ENCODE peak calls at places on chromosomes 5 and 9, in nine cellular contexts. One of them, this sample, is unnamed.
A peak's percentile ranks its signal among the peaks of the same experiment; 100 is the strongest.

GRCh38 chr5:59837071-59837470 is 56.5 kb downstream of the PDE4D start:
- DNase-seq in left ventricle myocardium inferior: no peak
- DNase-seq in posterior cingulate gyrus: no peak
- DNase-seq in HTR-8/SVneo: no peak
- DNase-seq in SK-N-DZ: no peak
- DNase-seq in renal cortical epithelial cell: no peak
- DNase-seq in occipital lobe: no peak
- DNase-seq in NCI-H345: no peak
- DNase-seq in HFFc6: no peak
- DNase-seq in this sample: no peak

GRCh38 chr9:131562032-131562959 is 17.0 kb downstream of the PRRT1B start:
- DNase-seq in posterior cingulate gyrus: peak; percentile 5
- DNase-seq in left ventricle myocardium inferior: no peak
- DNase-seq in NCI-H345: no peak
- DNase-seq in renal cortical epithelial cell: peak; percentile 41
- DNase-seq in occipital lobe: no peak
- DNase-seq in HTR-8/SVneo: peak; percentile 20
- DNase-seq in SK-N-DZ: no peak
- DNase-seq in HFFc6: no peak
- DNase-seq in this sample: no peak

GRCh38 chr5:55601209-55601618 is 66.5 kb upstream of the PLPP1 start:
- DNase-seq in HTR-8/SVneo: peak; percentile 56
- DNase-seq in HFFc6: peak; percentile 93
- DNase-seq in NCI-H345: peak; percentile 74
- DNase-seq in posterior cingulate gyrus: peak; percentile 90
- DNase-seq in left ventricle myocardium inferior: peak; percentile 80
- DNase-seq in renal cortical epithelial cell: peak; percentile 95
- DNase-seq in occipital lobe: peak; percentile 64
- DNase-seq in SK-N-DZ: no peak
- DNase-seq in this sample: peak; percentile 89

GRCh38 chr9:91856419-91856818 is 93.6 kb downstream of the ROR2 start:
- DNase-seq in SK-N-DZ: no peak
- DNase-seq in left ventricle myocardium inferior: no peak
- DNase-seq in posterior cingulate gyrus: peak; percentile 15
- DNase-seq in NCI-H345: no peak
- DNase-seq in HTR-8/SVneo: no peak
- DNase-seq in renal cortical epithelial cell: no peak
- DNase-seq in occipital lobe: no peak
- DNase-seq in HFFc6: no peak
- DNase-seq in this sample: no peak

GRCh38 chr9:133005221-133005760 is 25.5 kb upstream of the GTF3C5 start:
- DNase-seq in left ventricle myocardium inferior: no peak
- DNase-seq in renal cortical epithelial cell: no peak
- DNase-seq in HTR-8/SVneo: no peak
- DNase-seq in SK-N-DZ: no peak
- DNase-seq in posterior cingulate gyrus: no peak
- DNase-seq in occipital lobe: no peak
- DNase-seq in HFFc6: no peak
- DNase-seq in NCI-H345: no peak
- DNase-seq in this sample: no peak

GRCh38 chr5:159780246-159780645 is 136.0 kb upstream of the ADRA1B start:
- DNase-seq in renal cortical epithelial cell: no peak
- DNase-seq in posterior cingulate gyrus: no peak
- DNase-seq in occipital lobe: no peak
- DNase-seq in NCI-H345: no peak
- DNase-seq in HFFc6: no peak
- DNase-seq in HTR-8/SVneo: no peak
- DNase-seq in SK-N-DZ: no peak
- DNase-seq in left ventricle myocardium inferior: no peak
- DNase-seq in this sample: no peak

GRCh38 chr9:127711226-127711701 is 4.2 kb downstream of the PTRH1 start:
- DNase-seq in HTR-8/SVneo: no peak
- DNase-seq in SK-N-DZ: no peak
- DNase-seq in occipital lobe: no peak
- DNase-seq in posterior cingulate gyrus: no peak
- DNase-seq in renal cortical epithelial cell: no peak
- DNase-seq in left ventricle myocardium inferior: no peak
- DNase-seq in HFFc6: no peak
- DNase-seq in NCI-H345: no peak
- DNase-seq in this sample: no peak

GRCh38 chr5:57302643-57303042 is 128.8 kb downstream of the GPBP1 start:
- DNase-seq in left ventricle myocardium inferior: no peak
- DNase-seq in renal cortical epithelial cell: peak; percentile 64
- DNase-seq in NCI-H345: no peak
- DNase-seq in occipital lobe: no peak
- DNase-seq in HFFc6: peak; percentile 5
- DNase-seq in HTR-8/SVneo: no peak
- DNase-seq in SK-N-DZ: no peak
- DNase-seq in posterior cingulate gyrus: no peak
- DNase-seq in this sample: no peak

GRCh38 chr9:16744386-16744785 is 126.1 kb downstream of the BNC2 start:
- DNase-seq in HTR-8/SVneo: no peak
- DNase-seq in HFFc6: peak; percentile 4
- DNase-seq in NCI-H345: no peak
- DNase-seq in renal cortical epithelial cell: no peak
- DNase-seq in occipital lobe: no peak
- DNase-seq in SK-N-DZ: no peak
- DNase-seq in left ventricle myocardium inferior: no peak
- DNase-seq in posterior cingulate gyrus: no peak
- DNase-seq in this sample: no peak

GRCh38 chr9:112556497-112557085 is 70.0 kb downstream of the KIAA1958 start:
- DNase-seq in occipital lobe: no peak
- DNase-seq in NCI-H345: no peak
- DNase-seq in SK-N-DZ: no peak
- DNase-seq in HFFc6: peak; percentile 91
- DNase-seq in renal cortical epithelial cell: peak; percentile 84
- DNase-seq in left ventricle myocardium inferior: no peak
- DNase-seq in posterior cingulate gyrus: no peak
- DNase-seq in HTR-8/SVneo: peak; percentile 32
- DNase-seq in this sample: no peak

GRCh38 chr9:36486454-36486932 is 86.2 kb upstream of the MELK start:
- DNase-seq in HFFc6: no peak
- DNase-seq in HTR-8/SVneo: peak; percentile 12
- DNase-seq in left ventricle myocardium inferior: no peak
- DNase-seq in renal cortical epithelial cell: no peak
- DNase-seq in posterior cingulate gyrus: no peak
- DNase-seq in SK-N-DZ: no peak
- DNase-seq in occipital lobe: no peak
- DNase-seq in NCI-H345: no peak
- DNase-seq in this sample: no peak

GRCh38 chr5:103800728-103801127 is 238.1 kb upstream of the NUDT12 start:
- DNase-seq in renal cortical epithelial cell: no peak
- DNase-seq in occipital lobe: no peak
- DNase-seq in NCI-H345: no peak
- DNase-seq in SK-N-DZ: no peak
- DNase-seq in HFFc6: no peak
- DNase-seq in left ventricle myocardium inferior: no peak
- DNase-seq in posterior cingulate gyrus: no peak
- DNase-seq in HTR-8/SVneo: no peak
- DNase-seq in this sample: no peak

GRCh38 chr9:122318284-122318683 is 52.5 kb upstream of the PTGS1 start:
- DNase-seq in NCI-H345: no peak
- DNase-seq in SK-N-DZ: no peak
- DNase-seq in HTR-8/SVneo: no peak
- DNase-seq in left ventricle myocardium inferior: no peak
- DNase-seq in occipital lobe: peak; percentile 57
- DNase-seq in posterior cingulate gyrus: peak; percentile 95
- DNase-seq in renal cortical epithelial cell: no peak
- DNase-seq in HFFc6: no peak
- DNase-seq in this sample: no peak

GRCh38 chr9:109206670-109207069 is 39.6 kb upstream of the FRRS1L start:
- DNase-seq in HTR-8/SVneo: no peak
- DNase-seq in NCI-H345: no peak
- DNase-seq in renal cortical epithelial cell: no peak
- DNase-seq in left ventricle myocardium inferior: no peak
- DNase-seq in posterior cingulate gyrus: peak; percentile 6
- DNase-seq in HFFc6: no peak
- DNase-seq in occipital lobe: no peak
- DNase-seq in SK-N-DZ: no peak
- DNase-seq in this sample: no peak

GRCh38 chr5:54785729-54786548 is 199.5 kb downstream of the ESM1 start:
- DNase-seq in posterior cingulate gyrus: peak; percentile 80
- DNase-seq in HFFc6: no peak
- DNase-seq in occipital lobe: no peak
- DNase-seq in renal cortical epithelial cell: no peak
- DNase-seq in SK-N-DZ: no peak
- DNase-seq in left ventricle myocardium inferior: peak; percentile 60
- DNase-seq in HTR-8/SVneo: no peak
- DNase-seq in NCI-H345: no peak
- DNase-seq in this sample: peak; percentile 66

GRCh38 chr5:125496393-125496792 is 750.0 kb upstream of the ZNF608 start:
- DNase-seq in left ventricle myocardium inferior: no peak
- DNase-seq in NCI-H345: no peak
- DNase-seq in posterior cingulate gyrus: no peak
- DNase-seq in SK-N-DZ: no peak
- DNase-seq in HTR-8/SVneo: no peak
- DNase-seq in renal cortical epithelial cell: no peak
- DNase-seq in occipital lobe: no peak
- DNase-seq in HFFc6: no peak
- DNase-seq in this sample: no peak

GRCh38 chr5:102811962-102812361 is 56.9 kb downstream of the PAM start:
- DNase-seq in left ventricle myocardium inferior: no peak
- DNase-seq in HFFc6: peak; percentile 46
- DNase-seq in renal cortical epithelial cell: peak; percentile 69
- DNase-seq in SK-N-DZ: no peak
- DNase-seq in occipital lobe: no peak
- DNase-seq in NCI-H345: peak; percentile 70
- DNase-seq in posterior cingulate gyrus: no peak
- DNase-seq in HTR-8/SVneo: peak; percentile 33
- DNase-seq in this sample: no peak

GRCh38 chr5:102958481-102959011 is 161.4 kb downstream of the GIN1 start:
- DNase-seq in renal cortical epithelial cell: peak; percentile 63
- DNase-seq in SK-N-DZ: no peak
- DNase-seq in NCI-H345: no peak
- DNase-seq in left ventricle myocardium inferior: no peak
- DNase-seq in HFFc6: peak; percentile 75
- DNase-seq in posterior cingulate gyrus: no peak
- DNase-seq in HTR-8/SVneo: no peak
- DNase-seq in occipital lobe: no peak
- DNase-seq in this sample: no peak

GRCh38 chr5:151799407-151799806 is 27.7 kb downstream of the G3BP1 start:
- DNase-seq in occipital lobe: no peak
- DNase-seq in HFFc6: peak; percentile 28
- DNase-seq in SK-N-DZ: no peak
- DNase-seq in renal cortical epithelial cell: peak; percentile 17
- DNase-seq in NCI-H345: no peak
- DNase-seq in posterior cingulate gyrus: no peak
- DNase-seq in HTR-8/SVneo: no peak
- DNase-seq in left ventricle myocardium inferior: no peak
- DNase-seq in this sample: no peak

GRCh38 chr5:62692946-62693713 is 114.5 kb downstream of the LRRC70 start:
- DNase-seq in NCI-H345: peak; percentile 69
- DNase-seq in SK-N-DZ: no peak
- DNase-seq in renal cortical epithelial cell: no peak
- DNase-seq in HTR-8/SVneo: no peak
- DNase-seq in left ventricle myocardium inferior: no peak
- DNase-seq in posterior cingulate gyrus: no peak
- DNase-seq in HFFc6: no peak
- DNase-seq in occipital lobe: no peak
- DNase-seq in this sample: no peak

GRCh38 chr5:43601454-43602260 is 1.3 kb upstream of the NNT start:
- DNase-seq in left ventricle myocardium inferior: no peak
- DNase-seq in occipital lobe: no peak
- DNase-seq in posterior cingulate gyrus: no peak
- DNase-seq in HFFc6: peak; percentile 52
- DNase-seq in SK-N-DZ: no peak
- DNase-seq in HTR-8/SVneo: peak; percentile 54
- DNase-seq in NCI-H345: peak; percentile 22
- DNase-seq in renal cortical epithelial cell: peak; percentile 68
- DNase-seq in this sample: no peak

GRCh38 chr5:180441577-180441976 is 52.6 kb upstream of the CNOT6 start:
- DNase-seq in HFFc6: no peak
- DNase-seq in SK-N-DZ: no peak
- DNase-seq in renal cortical epithelial cell: peak; percentile 36
- DNase-seq in occipital lobe: no peak
- DNase-seq in HTR-8/SVneo: no peak
- DNase-seq in posterior cingulate gyrus: no peak
- DNase-seq in NCI-H345: no peak
- DNase-seq in left ventricle myocardium inferior: no peak
- DNase-seq in this sample: no peak

GRCh38 chr5:74182603-74183002 is 457.9 kb downstream of the ENC1 start:
- DNase-seq in HFFc6: no peak
- DNase-seq in occipital lobe: no peak
- DNase-seq in NCI-H345: no peak
- DNase-seq in SK-N-DZ: peak; percentile 73
- DNase-seq in HTR-8/SVneo: no peak
- DNase-seq in posterior cingulate gyrus: no peak
- DNase-seq in renal cortical epithelial cell: no peak
- DNase-seq in left ventricle myocardium inferior: no peak
- DNase-seq in this sample: no peak

GRCh38 chr5:62310426-62311105 is 4.6 kb downstream of the KIF2A start:
- DNase-seq in occipital lobe: no peak
- DNase-seq in left ventricle myocardium inferior: no peak
- DNase-seq in NCI-H345: no peak
- DNase-seq in renal cortical epithelial cell: no peak
- DNase-seq in posterior cingulate gyrus: no peak
- DNase-seq in HTR-8/SVneo: no peak
- DNase-seq in HFFc6: no peak
- DNase-seq in SK-N-DZ: no peak
- DNase-seq in this sample: no peak

GRCh38 chr5:159749146-159749545 is 167.1 kb upstream of the ADRA1B start:
- DNase-seq in HFFc6: no peak
- DNase-seq in left ventricle myocardium inferior: no peak
- DNase-seq in posterior cingulate gyrus: no peak
- DNase-seq in SK-N-DZ: no peak
- DNase-seq in occipital lobe: no peak
- DNase-seq in HTR-8/SVneo: no peak
- DNase-seq in renal cortical epithelial cell: no peak
- DNase-seq in NCI-H345: no peak
- DNase-seq in this sample: no peak

GRCh38 chr5:88666761-88667186 is 216.2 kb downstream of the MEF2C start:
- DNase-seq in left ventricle myocardium inferior: no peak
- DNase-seq in SK-N-DZ: no peak
- DNase-seq in NCI-H345: no peak
- DNase-seq in renal cortical epithelial cell: no peak
- DNase-seq in occipital lobe: no peak
- DNase-seq in posterior cingulate gyrus: no peak
- DNase-seq in HTR-8/SVneo: no peak
- DNase-seq in HFFc6: no peak
- DNase-seq in this sample: no peak

GRCh38 chr5:145243016-145243415 is 592.1 kb downstream of the PRELID2 start:
- DNase-seq in HFFc6: no peak
- DNase-seq in HTR-8/SVneo: no peak
- DNase-seq in renal cortical epithelial cell: peak; percentile 45
- DNase-seq in NCI-H345: no peak
- DNase-seq in posterior cingulate gyrus: no peak
- DNase-seq in occipital lobe: no peak
- DNase-seq in left ventricle myocardium inferior: no peak
- DNase-seq in SK-N-DZ: no peak
- DNase-seq in this sample: no peak

GRCh38 chr9:91795500-91796241 is 154.4 kb downstream of the ROR2 start:
- DNase-seq in NCI-H345: peak; percentile 45
- DNase-seq in HFFc6: no peak
- DNase-seq in left ventricle myocardium inferior: no peak
- DNase-seq in SK-N-DZ: no peak
- DNase-seq in HTR-8/SVneo: peak; percentile 26
- DNase-seq in posterior cingulate gyrus: no peak
- DNase-seq in renal cortical epithelial cell: peak; percentile 54
- DNase-seq in occipital lobe: no peak
- DNase-seq in this sample: no peak

GRCh38 chr5:154194348-154195329 is 4.1 kb downstream of the GALNT10 start:
- DNase-seq in renal cortical epithelial cell: peak; percentile 63
- DNase-seq in occipital lobe: no peak
- DNase-seq in SK-N-DZ: no peak
- DNase-seq in posterior cingulate gyrus: no peak
- DNase-seq in left ventricle myocardium inferior: no peak
- DNase-seq in HTR-8/SVneo: peak; percentile 37
- DNase-seq in HFFc6: peak; percentile 43
- DNase-seq in NCI-H345: no peak
- DNase-seq in this sample: no peak

GRCh38 chr5:14185336-14186131 is 42.4 kb downstream of the TRIO start:
- DNase-seq in HFFc6: peak; percentile 80
- DNase-seq in renal cortical epithelial cell: peak; percentile 80
- DNase-seq in SK-N-DZ: no peak
- DNase-seq in occipital lobe: no peak
- DNase-seq in HTR-8/SVneo: no peak
- DNase-seq in left ventricle myocardium inferior: no peak
- DNase-seq in NCI-H345: no peak
- DNase-seq in posterior cingulate gyrus: peak; percentile 87
- DNase-seq in this sample: no peak

GRCh38 chr9:5587024-5587423 is 41.9 kb upstream of the RIC1 start:
- DNase-seq in left ventricle myocardium inferior: no peak
- DNase-seq in SK-N-DZ: no peak
- DNase-seq in occipital lobe: no peak
- DNase-seq in posterior cingulate gyrus: no peak
- DNase-seq in HTR-8/SVneo: no peak
- DNase-seq in HFFc6: peak; percentile 81
- DNase-seq in renal cortical epithelial cell: no peak
- DNase-seq in NCI-H345: no peak
- DNase-seq in this sample: no peak